ENCODE peak calls at places on chromosomes 12 and 14, in ten cellular contexts. X is epithelial cell of esophagus; Y is A549; O is MM.1S; W is naive thymus-derived CD4-positive, alpha-beta T cell; U is HL-60; R is HCT116; F is stomach; K is dorsolateral prefrontal cortex; D is H7. S is an unnamed sample.

GRCh38 chr12:52832960-52833905 is 878 bp downstream of the KRT79 start:
- DNase-seq in O (no peak), X (peak; percentile 84), R (no peak), K (no peak), U (no peak), Y (no peak), D (no peak), F (no peak), W (no peak), S (no peak)

GRCh38 chr14:105846312-105846711 is 319.9 kb downstream of the TMEM121 start:
- DNase-seq in D (no peak), U (no peak), Y (no peak), W (no peak), K (no peak), F (no peak), R (no peak), X (no peak), O (no peak), S (no peak)

GRCh38 chr12:1041478-1041877 is 50.5 kb downstream of the ERC1 start:
- DNase-seq in O (no peak), D (no peak), F (no peak), W (no peak), U (no peak), K (no peak), Y (no peak), R (no peak), X (no peak), S (no peak)

GRCh38 chr12:86521870-86522269 is 265.7 kb upstream of the MGAT4C start:
- DNase-seq in Y (no peak), O (no peak), U (no peak), R (no peak), D (no peak), W (no peak), F (no peak), K (no peak), X (no peak), S (no peak)

GRCh38 chr12:25323774-25324086 is 73.0 kb upstream of the KRAS start:
- DNase-seq in D (no peak), U (no peak), F (no peak), Y (no peak), W (peak; percentile 37), K (no peak), O (peak; percentile 76), R (no peak), X (no peak), S (peak; percentile 88)

GRCh38 chr14:50910495-50911420 is 33.5 kb downstream of the PYGL start:
- DNase-seq in F (no peak), U (no peak), R (no peak), D (no peak), O (no peak), Y (no peak), W (no peak), K (no peak), X (peak; percentile 50), S (no peak)

GRCh38 chr12:49720214-49720613 is 13.0 kb upstream of the FMNL3 start:
- DNase-seq in D (no peak), Y (no peak), F (no peak), W (no peak), R (no peak), K (no peak), O (no peak), U (no peak), X (no peak), S (no peak)

GRCh38 chr14:98962118-98962517 is 309.9 kb downstream of the BCL11B start:
- DNase-seq in U (no peak), K (no peak), X (no peak), F (no peak), Y (no peak), W (no peak), O (no peak), R (no peak), D (peak; percentile 7), S (no peak)

GRCh38 chr14:21039585-21040369 is 2.4 kb upstream of the RNASE7 start:
- DNase-seq in O (peak; percentile 27), R (peak; percentile 41), F (peak; percentile 49), Y (peak; percentile 66), D (peak; percentile 75), U (peak; percentile 53), W (peak; percentile 42), K (no peak), X (peak; percentile 81), S (peak; percentile 46)

GRCh38 chr12:49622501-49623141 is 740 bp upstream of the PRPF40B start:
- DNase-seq in O (peak; percentile 84), Y (peak; percentile 60), W (peak; percentile 59), F (peak; percentile 39), U (peak; percentile 33), K (no peak), D (peak; percentile 82), X (no peak), R (no peak), S (peak; percentile 95)

GRCh38 chr12:125093681-125094025 is 28.4 kb downstream of the AACS start:
- DNase-seq in O (no peak), X (no peak), Y (no peak), F (no peak), W (no peak), K (peak; percentile 70), U (no peak), D (peak; percentile 34), R (no peak), S (no peak)

GRCh38 chr12:122886161-122886560 is 9.8 kb downstream of the VPS37B start:
- DNase-seq in U (no peak), D (no peak), O (no peak), K (no peak), W (no peak), Y (no peak), R (no peak), F (peak; percentile 5), X (no peak), S (no peak)

GRCh38 chr12:62834971-62835547 is 99.9 kb downstream of the PPM1H start:
- DNase-seq in D (no peak), Y (no peak), R (peak; percentile 24), K (no peak), U (no peak), W (no peak), X (no peak), F (no peak), O (no peak), S (no peak)

GRCh38 chr12:58750484-58750883 is 169.8 kb downstream of the LRIG3 start:
- DNase-seq in Y (peak; percentile 6), X (peak; percentile 79), O (no peak), R (no peak), U (no peak), F (no peak), D (no peak), K (no peak), W (no peak), S (no peak)

GRCh38 chr12:89245090-89245489 is 107.2 kb downstream of the DUSP6 start:
- DNase-seq in D (peak; percentile 6), X (peak; percentile 80), W (peak; percentile 77), R (no peak), Y (no peak), F (no peak), O (peak; percentile 80), K (no peak), U (peak; percentile 89), S (peak; percentile 98)

GRCh38 chr14:34851395-34851794 is 23.8 kb downstream of the BAZ1A start:
- DNase-seq in X (peak; percentile 83), W (no peak), R (no peak), F (no peak), U (no peak), Y (peak; percentile 27), D (no peak), K (no peak), O (no peak), S (no peak)

GRCh38 chr12:124456652-124457152 is 110.7 kb downstream of the NCOR2 start:
- DNase-seq in Y (no peak), D (no peak), O (peak; percentile 69), R (no peak), X (no peak), W (peak; percentile 19), U (peak; percentile 42), F (no peak), K (no peak), S (no peak)

GRCh38 chr12:28497889-28498411 is 307.7 kb downstream of the CCDC91 start:
- DNase-seq in D (no peak), F (no peak), K (no peak), W (no peak), U (no peak), Y (no peak), X (peak; percentile 81), O (peak; percentile 26), R (peak; percentile 7), S (no peak)

GRCh38 chr12:127515941-127516340 is 751.0 kb upstream of the TMEM132C start:
- DNase-seq in R (no peak), W (no peak), X (no peak), U (no peak), Y (no peak), O (no peak), F (no peak), D (no peak), K (no peak), S (no peak)
- H3K4me3 ChIP-seq in R (no peak overlapping the region), W (no peak overlapping the region), X (no peak overlapping the region), U (no peak overlapping the region), Y (no peak overlapping the region), O (no peak overlapping the region), F (no peak overlapping the region), D (no peak overlapping the region), K (no peak overlapping the region), S (no peak overlapping the region)

DNA sequence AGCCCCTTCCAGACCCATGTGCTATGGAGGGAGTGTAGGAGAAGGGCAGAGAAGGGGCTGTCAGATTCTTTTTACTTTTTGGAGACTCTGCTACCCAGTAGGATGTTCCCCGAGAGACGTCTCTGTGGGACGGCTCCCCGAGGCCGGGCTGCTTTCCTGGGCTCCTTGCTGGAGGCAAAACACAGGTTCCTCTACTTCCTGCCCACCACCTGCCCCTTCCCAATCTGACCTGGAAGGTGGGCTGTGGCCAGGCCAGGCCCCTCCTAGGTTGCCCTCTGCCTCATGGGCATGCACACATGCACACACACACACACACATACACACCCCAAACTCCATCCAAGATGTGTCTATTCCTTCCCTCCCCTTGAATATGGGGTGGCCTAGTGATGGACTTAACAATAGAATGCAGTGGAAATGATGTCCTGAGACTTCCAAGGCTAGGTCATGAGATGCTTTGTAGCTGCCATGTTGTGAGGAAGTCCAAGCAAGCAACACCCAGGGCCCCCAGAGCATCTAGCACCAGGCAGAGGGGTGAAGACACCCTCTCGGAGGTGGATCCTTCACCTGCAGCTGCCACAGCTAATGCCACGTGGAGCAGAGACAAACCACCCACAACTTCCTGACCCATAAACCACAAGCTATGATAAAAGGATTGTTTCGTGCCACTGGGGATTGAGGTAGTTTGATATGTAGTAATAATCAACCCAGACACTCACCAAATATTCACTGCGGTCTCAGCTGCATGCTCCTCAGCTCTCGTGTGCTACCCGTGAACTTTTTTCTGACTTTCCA is 1.6 kb upstream of the ASB2 start:
- DNase-seq in K (no peak), D (no peak), R (no peak), Y (no peak), O (peak; percentile 88), F (no peak), X (no peak), W (peak; percentile 85), U (peak; percentile 89), S (peak; percentile 95)
- H3K4me3 ChIP-seq in K (no peak overlapping the region), D (no peak overlapping the region), R (no peak overlapping the region), Y (no peak overlapping the region), O (no peak overlapping the region), F (no peak overlapping the region), X (no peak overlapping the region), W (peak overlapping the region; percentile 11), U (no peak overlapping the region), S (no peak overlapping the region)

GRCh38 chr14:61607570-61608244 is 87.6 kb upstream of the HIF1A start:
- DNase-seq in X (no peak), O (no peak), R (no peak), F (no peak), Y (no peak), D (no peak), U (no peak), K (no peak), W (no peak), S (peak; percentile 84)
- H3K4me3 ChIP-seq in X (no peak overlapping the region), O (no peak overlapping the region), R (no peak overlapping the region), F (no peak overlapping the region), Y (no peak overlapping the region), D (no peak overlapping the region), U (no peak overlapping the region), K (no peak overlapping the region), W (no peak overlapping the region), S (no peak overlapping the region)

GRCh38 chr14:56805201-56805991 is 4.9 kb downstream of the OTX2 start:
- DNase-seq in K (no peak), D (peak; percentile 91), W (no peak), F (no peak), Y (no peak), O (no peak), X (no peak), R (no peak), U (no peak), S (no peak)
- H3K4me3 ChIP-seq in K (no peak overlapping the region), D (peak overlapping the region; percentile 69), W (no peak overlapping the region), F (no peak overlapping the region), Y (no peak overlapping the region), O (no peak overlapping the region), X (no peak overlapping the region), R (no peak overlapping the region), U (no peak overlapping the region), S (no peak overlapping the region)

S was measured in Jurkat, Clone E6-1.